ENCODE peak calls at places on chromosomes 1 and 21, in seven cellular contexts. Q is H54, B is heart left ventricle, F is GM12892, S is stomach, J is testis, U is ovary. C is an unnamed sample.

GRCh38 chr1:175749075-175749474 is 5.7 kb upstream of the TNR start:
- DNase-seq in S (no peak), Q (no peak), B (no peak), J (no peak), F (no peak), U (no peak), C (no peak)

GRCh38 chr1:76086109-76086508 is 11.6 kb downstream of the ST6GALNAC3 start:
- DNase-seq in S (no peak), J (no peak), F (no peak), B (no peak), U (no peak), Q (no peak), C (no peak)

GRCh38 chr1:165914136-165914798 is 86.9 kb downstream of the UCK2 start:
- DNase-seq in U (peak), Q (peak), F (peak), S (peak), B (peak), J (peak), C (peak)

GRCh38 chr1:3614755-3615742 is 3.7 kb upstream of the MEGF6 start:
- DNase-seq in S (peak), J (peak), F (no peak), U (no peak), B (no peak), Q (no peak), C (peak)

GRCh38 chr1:155061381-155062150 is 2.0 kb upstream of the EFNA4 start:
- DNase-seq in F (peak), Q (peak), S (peak), B (peak), U (peak), J (peak), C (peak)

GRCh38 chr21:16071082-16071481 is 341.3 kb downstream of the USP25 start:
- DNase-seq in Q (no peak), U (peak), F (no peak), J (peak), B (no peak), S (no peak), C (no peak)

GRCh38 chr1:234963904-234964702 is 164.5 kb downstream of the TOMM20 start:
- DNase-seq in U (no peak), B (no peak), F (no peak), S (peak), J (peak), Q (no peak), C (no peak)

GRCh38 chr21:42222386-42222785 is 3.4 kb downstream of the ABCG1 start:
- DNase-seq in B (no peak), F (no peak), J (no peak), Q (no peak), U (no peak), S (peak), C (no peak)

GRCh38 chr1:47533176-47534039 is 95.6 kb downstream of the FOXD2 start:
- DNase-seq in S (peak), B (peak), Q (no peak), U (peak), J (peak), F (no peak), C (no peak)

GRCh38 chr1:172089768-172090510 is 248.6 kb downstream of the DNM3 start:
- DNase-seq in B (peak), J (peak), Q (no peak), S (peak), F (no peak), U (peak), C (peak)

GRCh38 chr1:31691446-31691845 is 12.4 kb downstream of the COL16A1 start:
- DNase-seq in U (no peak), Q (no peak), B (no peak), J (no peak), S (no peak), F (no peak), C (no peak)

GRCh38 chr21:44874240-44874496 is 678 bp upstream of the PTTG1IP start:
- DNase-seq in S (no peak), J (no peak), F (no peak), Q (no peak), B (no peak), U (no peak), C (no peak)

GRCh38 chr1:156488566-156489165 is 11.9 kb downstream of the MEF2D start:
- DNase-seq in U (no peak), B (no peak), F (peak), Q (no peak), S (no peak), J (no peak), C (no peak)

GRCh38 chr1:102099916-102100315 is 103.2 kb upstream of the OLFM3 start:
- DNase-seq in Q (no peak), B (no peak), S (no peak), J (no peak), U (no peak), F (no peak), C (no peak)

GRCh38 chr21:41251961-41252642 is 64.5 kb upstream of the FAM3B start:
- DNase-seq in Q (no peak), F (no peak), J (no peak), B (no peak), U (no peak), S (no peak), C (no peak)

GRCh38 chr21:44938976-44939531 is 775 bp upstream of the SLX9 start:
- DNase-seq in Q (no peak), B (no peak), S (peak), F (no peak), J (no peak), U (no peak), C (no peak)

GRCh38 chr1:32250893-32251716 is at the start of gene LCK:
- DNase-seq in S (no peak), J (no peak), U (no peak), F (peak), B (no peak), Q (no peak), C (no peak)

GRCh38 chr1:94001397-94002045 is 92.3 kb upstream of the GCLM start:
- DNase-seq in S (no peak), B (no peak), J (no peak), Q (no peak), U (no peak), F (no peak), C (no peak)

GRCh38 chr1:145871994-145872411 is 13.1 kb upstream of the PIAS3 start:
- DNase-seq in B (peak), S (peak), U (peak), F (no peak), Q (no peak), J (peak), C (no peak)

GRCh38 chr1:233505130-233505529 is 108.8 kb upstream of the KCNK1 start:
- DNase-seq in S (no peak), Q (no peak), B (no peak), J (no peak), U (no peak), F (no peak), C (no peak)

GRCh38 chr1:94783342-94784264 is 36.6 kb upstream of the SLC44A3 start:
- DNase-seq in J (peak), F (no peak), S (peak), Q (peak), B (peak), U (peak), C (no peak)

GRCh38 chr1:156379420-156380165 is 10.6 kb downstream of the RHBG start:
- DNase-seq in U (no peak), F (no peak), S (no peak), Q (peak), B (no peak), J (no peak), C (no peak)

GRCh38 chr1:154198756-154199562 is 7.1 kb upstream of the TPM3 start:
- DNase-seq in J (peak), F (no peak), B (peak), S (no peak), U (no peak), Q (no peak), C (peak)

GRCh38 chr1:181112071-181112929 is 23.8 kb downstream of the IER5 start:
- DNase-seq in S (peak), B (no peak), Q (peak), J (peak), F (no peak), U (peak), C (peak)

GRCh38 chr1:33515607-33516006 is 43.2 kb downstream of the ZSCAN20 start:
- DNase-seq in S (no peak), F (no peak), B (peak), Q (no peak), J (peak), U (no peak), C (no peak)

GRCh38 chr1:61496501-61496900 is 228.4 kb downstream of the TM2D1 start:
- DNase-seq in F (no peak), J (no peak), B (no peak), U (no peak), Q (no peak), S (no peak), C (no peak)

GRCh38 chr1:229758101-229759036 is 132.3 kb downstream of the URB2 start:
- DNase-seq in F (no peak), J (no peak), B (no peak), S (no peak), U (no peak), Q (no peak), C (no peak)

GRCh38 chr1:6100801-6101783 is 55.4 kb downstream of the KCNAB2 start:
- DNase-seq in U (no peak), J (no peak), Q (no peak), B (no peak), F (no peak), S (no peak), C (no peak)

GRCh38 chr1:18385239-18385790 is 95.4 kb upstream of the KLHDC7A start:
- DNase-seq in F (no peak), Q (no peak), B (no peak), S (no peak), U (peak), J (peak), C (no peak)

GRCh38 chr1:237232501-237232900 is 190.5 kb downstream of the RYR2 start:
- DNase-seq in B (no peak), F (no peak), S (no peak), J (no peak), U (no peak), Q (no peak), C (no peak)

GRCh38 chr1:225451340-225451739 is 23.5 kb upstream of the LBR start:
- DNase-seq in Q (no peak), B (no peak), U (no peak), S (no peak), J (no peak), F (no peak), C (no peak)

DNA sequence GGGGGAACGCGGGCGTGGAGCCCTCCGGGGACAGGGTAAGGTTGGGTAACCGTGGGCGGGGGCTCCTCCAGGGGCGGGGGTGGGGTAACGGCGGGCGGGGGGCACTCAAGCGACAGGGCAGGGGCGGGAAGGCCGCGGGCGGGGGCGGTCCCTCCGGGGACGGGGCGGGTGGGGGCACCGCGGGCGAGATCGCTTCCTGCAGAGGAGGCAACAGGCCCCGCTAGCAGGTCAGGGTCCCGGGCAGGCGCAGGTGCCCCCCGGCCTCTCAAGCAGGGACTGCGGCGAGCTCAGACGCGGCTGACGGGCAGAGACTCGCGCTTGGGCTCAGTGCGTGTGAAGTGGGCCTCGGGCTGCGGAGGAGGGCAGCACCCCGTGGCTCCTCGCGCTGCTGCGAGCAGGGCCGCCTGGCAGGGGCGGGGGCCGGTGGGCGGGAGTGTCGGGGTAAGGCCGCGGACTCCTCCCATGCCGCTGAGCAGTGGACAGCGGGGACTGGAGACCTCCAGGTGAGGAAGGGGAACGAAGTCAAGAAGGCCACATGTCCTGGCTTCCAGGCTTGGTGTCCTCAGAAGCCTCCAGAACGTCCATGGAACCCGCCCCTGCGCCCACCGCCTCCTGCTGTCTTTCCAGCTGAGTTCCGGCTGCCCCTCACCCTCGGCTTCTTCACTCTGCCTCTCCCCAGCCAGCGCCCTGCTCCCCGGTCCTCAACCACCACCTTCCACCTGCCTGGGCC is 627 bp upstream of the GNB1 start:
- DNase-seq in U (peak), F (peak), Q (peak), B (peak), S (peak), J (peak), C (peak)
- TF ChIP-seq POLR2A in U (peak), F (no peak), Q (peak), B (no peak), S (no peak), J (no peak), C (peak)

GRCh38 chr21:25500598-25500997 is 106.7 kb downstream of the MRPL39 start:
- DNase-seq in U (no peak), Q (no peak), F (no peak), J (no peak), B (no peak), S (no peak), C (no peak)
- TF ChIP-seq POLR2A in U (no peak), Q (no peak), F (peak), J (no peak), B (no peak), S (no peak), C (no peak)

DNA sequence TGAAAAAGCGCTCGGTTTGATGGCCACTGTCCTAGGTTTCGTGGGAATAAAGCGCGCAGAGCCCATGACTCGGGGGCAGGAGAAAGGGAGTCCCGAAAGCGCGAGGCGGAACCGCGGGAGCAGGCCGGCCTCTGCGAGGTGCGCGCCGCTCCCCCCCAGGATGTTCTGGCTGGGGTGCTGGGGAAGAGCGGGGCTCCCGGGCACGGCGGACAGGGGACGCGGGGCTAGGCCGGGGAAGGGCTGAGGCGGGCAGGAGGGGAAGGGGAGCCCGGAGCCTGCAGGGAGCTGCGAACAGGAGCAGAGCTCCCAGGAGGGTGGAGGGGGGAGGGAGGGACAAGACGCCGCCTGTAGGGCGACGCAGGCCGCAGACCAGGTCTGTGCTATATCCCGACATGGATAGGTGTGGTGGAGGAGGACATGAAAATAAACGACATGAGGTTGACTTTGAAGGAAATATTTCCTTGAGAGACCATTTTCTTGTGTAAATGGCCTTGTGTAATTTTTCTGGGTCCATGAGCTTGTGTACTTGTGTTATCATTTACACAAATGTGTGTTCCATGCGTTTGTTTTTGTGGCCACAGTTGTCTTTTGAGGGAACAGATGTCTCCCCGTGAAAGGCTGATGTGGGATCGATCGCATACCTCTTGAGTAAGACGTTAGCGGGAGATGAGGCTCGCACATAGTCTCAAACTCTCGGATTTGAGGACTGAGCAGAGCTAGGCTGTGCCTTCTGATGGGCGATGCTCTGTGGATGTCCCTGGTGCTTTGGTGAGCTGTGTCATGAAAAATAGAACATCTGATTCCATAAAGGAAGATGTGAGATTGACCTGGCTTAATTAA is 1.3 kb downstream of the PCNT start:
- DNase-seq in S (peak), Q (peak), F (peak), U (peak), B (peak), J (peak), C (peak)
- TF ChIP-seq POLR2A in S (no peak), Q (peak), F (no peak), U (no peak), B (no peak), J (no peak), C (peak)

GRCh38 chr1:194534784-194535183 is 1348.4 kb upstream of the B3GALT2 start:
- DNase-seq in S (no peak), B (no peak), Q (no peak), F (no peak), J (no peak), U (no peak), C (no peak)
- TF ChIP-seq POLR2A in S (no peak), B (no peak), Q (no peak), F (no peak), J (no peak), U (no peak), C (no peak)

DNA sequence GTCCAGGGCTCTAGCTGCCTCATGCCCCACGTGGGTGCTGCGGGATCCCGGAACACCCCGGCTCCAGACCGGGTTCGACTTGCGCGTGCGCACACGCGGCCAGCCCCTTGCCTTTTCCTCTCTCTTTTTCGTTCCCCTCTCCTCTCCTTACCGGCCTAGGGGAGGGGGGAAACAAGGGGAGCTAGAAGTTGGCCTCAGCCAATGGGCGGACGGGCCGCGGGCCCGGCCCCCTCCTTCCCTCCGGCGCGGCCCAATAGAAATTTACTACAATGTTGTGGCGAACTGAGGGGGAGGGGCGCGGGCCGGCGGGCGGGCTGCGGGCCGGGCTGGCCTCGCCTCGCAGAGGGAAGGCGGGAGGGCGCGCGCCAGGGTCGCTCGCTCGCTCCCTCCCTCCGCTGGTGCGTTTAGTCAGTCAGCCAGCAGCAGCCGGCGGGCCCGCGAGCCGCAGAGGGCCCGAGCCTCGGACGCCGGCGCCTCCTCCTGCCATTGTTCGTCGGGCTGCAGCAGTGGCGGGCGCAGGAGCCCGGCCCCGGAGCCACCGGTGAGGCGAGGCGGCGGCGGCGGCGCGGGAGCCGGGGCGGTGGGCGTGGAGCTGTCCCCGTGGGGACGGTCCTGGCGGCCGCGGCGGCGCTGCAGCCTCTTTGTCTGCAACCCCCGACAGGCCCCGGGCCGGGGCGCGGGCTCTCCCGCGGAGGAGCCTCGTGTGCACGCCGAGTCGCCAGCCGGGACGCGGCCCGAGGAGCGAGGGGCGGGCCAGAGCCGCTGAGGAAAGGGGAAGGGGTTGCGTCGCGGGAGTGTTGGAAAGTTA is at the start of gene EPB41:
- DNase-seq in B (peak), Q (peak), U (peak), J (peak), F (peak), S (peak), C (peak)
- TF ChIP-seq POLR2A in B (no peak), Q (no peak), U (peak), J (no peak), F (no peak), S (no peak), C (no peak)

DNA sequence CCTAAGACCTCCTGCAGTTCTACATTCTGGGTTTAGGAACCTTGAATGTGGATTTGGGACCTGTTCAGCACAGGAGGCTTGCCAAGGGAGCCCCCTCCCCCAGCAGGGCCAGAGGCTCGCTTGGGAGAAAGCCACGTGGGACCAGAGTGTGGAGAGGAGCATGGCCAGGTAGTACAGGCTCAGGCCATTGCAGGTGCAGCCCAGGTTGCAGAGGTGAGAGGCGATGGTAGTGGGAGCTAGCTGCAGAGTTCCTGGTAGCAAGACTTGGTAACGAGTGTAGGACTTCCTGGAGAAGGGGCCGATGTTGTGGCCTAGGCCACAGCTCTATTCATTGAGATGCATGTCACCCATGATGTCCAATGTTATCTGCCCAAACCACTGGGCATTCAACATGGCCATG is 20.5 kb downstream of the PARS2 start:
- DNase-seq in B (no peak), U (no peak), F (no peak), J (no peak), S (no peak), Q (no peak), C (no peak)
- TF ChIP-seq POLR2A in B (no peak), U (no peak), F (no peak), J (no peak), S (no peak), Q (no peak), C (no peak)

DNA sequence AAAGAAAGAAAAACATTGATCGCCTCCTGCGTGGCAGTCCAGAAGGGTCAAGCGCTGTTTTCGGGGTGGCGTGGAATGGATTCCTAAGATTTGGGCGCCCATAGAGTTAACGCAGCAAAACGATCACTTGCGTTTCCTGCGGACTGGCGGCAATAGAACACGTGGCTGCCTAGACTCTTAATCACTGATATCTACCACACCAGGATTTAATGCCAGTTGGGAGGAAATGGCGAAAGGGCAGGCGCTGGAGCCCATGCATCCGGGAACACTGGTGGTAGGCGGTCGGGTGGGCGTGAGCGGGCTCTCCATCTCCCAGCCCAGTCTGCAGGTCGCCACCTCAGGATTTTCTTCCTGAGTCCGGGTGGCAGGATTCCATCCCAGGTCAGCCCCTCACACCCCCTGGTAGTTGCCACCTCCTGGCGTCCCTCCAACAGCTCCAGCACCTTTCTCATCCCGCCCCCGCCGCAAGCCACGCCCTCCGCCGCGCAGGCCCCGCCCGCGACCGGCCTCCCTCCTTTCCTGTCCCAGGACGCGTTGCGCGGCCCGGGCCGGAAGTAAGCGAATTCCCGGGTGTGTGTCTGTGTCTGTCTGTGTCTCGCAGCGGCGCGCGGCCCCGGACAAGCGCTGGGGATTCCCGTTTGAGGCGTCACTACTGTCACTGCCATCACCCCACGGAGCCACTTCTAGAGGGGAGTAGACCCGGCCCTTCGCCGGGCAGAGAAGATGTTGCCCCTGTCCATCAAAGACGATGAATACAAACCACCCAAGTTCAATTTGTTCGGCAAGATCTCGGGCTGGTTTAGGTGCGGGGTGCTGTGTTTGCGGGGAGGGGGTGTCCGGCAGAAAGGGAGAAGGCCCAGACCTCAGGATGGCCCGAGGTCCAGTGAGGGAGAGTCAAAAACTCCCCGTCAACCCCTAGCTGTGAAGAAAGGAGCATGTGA is at the start of gene SLC30A7:
- DNase-seq in U (peak), J (peak), F (peak), S (peak), Q (peak), B (peak), C (peak)
- TF ChIP-seq POLR2A in U (peak), J (no peak), F (peak), S (peak), Q (peak), B (no peak), C (peak)

GRCh38 chr1:201944639-201945038 is 1.7 kb downstream of the LMOD1 start:
- DNase-seq in F (no peak), Q (no peak), S (no peak), U (no peak), B (no peak), J (no peak), C (no peak)
- TF ChIP-seq POLR2A in F (no peak), Q (no peak), S (no peak), U (no peak), B (no peak), J (no peak), C (no peak)

C was measured in erythroblast.